ENCODE peak calls at places on chromosomes 11 and 22, in seven cellular contexts. C is prostate gland, J is Panc1, T is HepG2, R is breast epithelium, D is SK-N-SH, Z is spleen. H is an unnamed sample.

GRCh38 chr22:43540570-43540969 is 128.8 kb downstream of the MPPED1 start:
- DNase-seq in D (no peak), T (no peak), C (no peak), J (no peak), Z (no peak), R (no peak), H (no peak)

GRCh38 chr11:68751331-68751856 is at the start of gene TESMIN:
- DNase-seq in J (peak), T (peak), R (peak), C (peak), Z (peak), D (peak), H (peak)

GRCh38 chr22:44648085-44648820 is 53.8 kb upstream of the PRR5 start:
- DNase-seq in Z (peak), J (no peak), T (no peak), D (peak), C (no peak), R (no peak), H (no peak)

GRCh38 chr11:69234171-69234570 is 59.8 kb upstream of the MYEOV start:
- DNase-seq in C (no peak), R (no peak), T (no peak), J (no peak), D (no peak), Z (no peak), H (no peak)

GRCh38 chr22:22955276-22955798 is 67.7 kb downstream of the IGLL5 start:
- DNase-seq in J (no peak), D (no peak), C (no peak), R (no peak), T (no peak), Z (no peak), H (no peak)

GRCh38 chr11:123253909-123254308 is 58.9 kb upstream of the CLMP start:
- DNase-seq in D (no peak), Z (no peak), R (no peak), T (no peak), C (no peak), J (no peak), H (no peak)

GRCh38 chr11:106399075-106399500 is 321.6 kb downstream of the AASDHPPT start:
- DNase-seq in R (no peak), Z (no peak), T (no peak), D (peak), J (peak), C (no peak), H (no peak)

GRCh38 chr22:48404004-48404403 is 1423.7 kb downstream of the BRD1 start:
- DNase-seq in D (no peak), J (no peak), C (no peak), R (no peak), Z (no peak), T (no peak), H (no peak)

GRCh38 chr11:119335655-119336543 is 1.6 kb downstream of the RNF26 start:
- DNase-seq in R (peak), T (no peak), D (no peak), J (no peak), C (no peak), Z (peak), H (no peak)

GRCh38 chr11:34274712-34275398 is 83.0 kb downstream of the ABTB2 start:
- DNase-seq in R (peak), C (peak), D (peak), Z (no peak), T (no peak), J (no peak), H (no peak)

GRCh38 chr22:32620992-32621391 is 146.4 kb downstream of the FBXO7 start:
- DNase-seq in C (no peak), D (no peak), Z (peak), T (peak), J (no peak), R (no peak), H (no peak)

GRCh38 chr11:129895126-129896041 is at the start of gene NFRKB:
- DNase-seq in R (peak), C (peak), D (peak), Z (peak), T (peak), J (no peak), H (peak)

GRCh38 chr22:35543702-35544101 is 3.1 kb downstream of the RASD2 start:
- DNase-seq in Z (no peak), T (no peak), C (no peak), D (no peak), R (no peak), J (no peak), H (no peak)

GRCh38 chr11:93567406-93567819 is 24.2 kb upstream of the SMCO4 start:
- DNase-seq in T (no peak), C (peak), Z (no peak), J (no peak), R (peak), D (no peak), H (no peak)

GRCh38 chr11:120894207-120894989 is 129.5 kb upstream of the TBCEL start:
- DNase-seq in J (no peak), Z (peak), T (no peak), D (peak), R (peak), C (peak), H (no peak)

GRCh38 chr11:124670732-124671131 is 2.8 kb downstream of the SIAE start:
- DNase-seq in T (no peak), Z (no peak), C (no peak), D (no peak), J (no peak), R (no peak), H (peak)

GRCh38 chr11:8269636-8270035 is 6.0 kb upstream of the LMO1 start:
- DNase-seq in R (no peak), C (no peak), J (no peak), D (no peak), Z (peak), T (no peak), H (no peak)

GRCh38 chr22:27100789-27101188 is 443.4 kb downstream of the MIAT start:
- DNase-seq in C (no peak), Z (no peak), R (no peak), D (peak), T (no peak), J (no peak), H (no peak)

GRCh38 chr22:19526702-19527111 is 2.5 kb upstream of the CLDN5 start:
- DNase-seq in D (no peak), R (no peak), Z (peak), J (no peak), C (no peak), T (no peak), H (no peak)

GRCh38 chr11:120977470-120977869 is 46.4 kb upstream of the TBCEL start:
- DNase-seq in R (no peak), Z (no peak), C (no peak), D (no peak), T (no peak), J (no peak), H (no peak)

GRCh38 chr11:7079545-7080135 is 9.2 kb upstream of the RBMXL2 start:
- DNase-seq in T (no peak), J (no peak), C (no peak), Z (no peak), R (no peak), D (no peak), H (no peak)

GRCh38 chr11:102111787-102112653 is 1.8 kb downstream of the YAP1 start:
- DNase-seq in J (peak), Z (no peak), T (peak), R (no peak), D (no peak), C (peak), H (no peak)

GRCh38 chr22:33480118-33480517 is 421.9 kb upstream of the SYN3 start:
- DNase-seq in R (no peak), D (no peak), Z (no peak), C (no peak), J (no peak), T (no peak), H (no peak)

GRCh38 chr11:70242885-70243284 is 27.6 kb upstream of the PPFIA1 start:
- DNase-seq in R (no peak), C (no peak), J (no peak), T (no peak), D (no peak), Z (no peak), H (no peak)

GRCh38 chr11:35786188-35786587 is 123.6 kb downstream of the TRIM44 start:
- DNase-seq in J (no peak), R (no peak), T (no peak), C (no peak), Z (no peak), D (no peak), H (no peak)

GRCh38 chr11:82701847-82702520 is 31.7 kb downstream of the FAM181B start:
- DNase-seq in R (no peak), J (no peak), C (no peak), T (peak), Z (no peak), D (peak), H (no peak)

GRCh38 chr11:64694821-64695365 is 28.1 kb downstream of the NRXN2 start:
- DNase-seq in T (no peak), J (no peak), R (no peak), C (no peak), D (peak), Z (peak), H (no peak)

GRCh38 chr22:46827072-46827780 is 64.8 kb downstream of the TBC1D22A start:
- DNase-seq in Z (no peak), R (no peak), T (peak), C (no peak), J (no peak), D (peak), H (no peak)
- TF ChIP-seq POLR2AphosphoS5 in Z (no peak), R (no peak), T (no peak), C (no peak), J (no peak), D (no peak), H (no peak)

GRCh38 chr22:38298312-38299000 is 18.8 kb downstream of the CSNK1E start:
- DNase-seq in T (no peak), C (no peak), J (no peak), Z (peak), D (peak), R (peak), H (no peak)
- TF ChIP-seq CTCF in T (peak), C (no peak), J (no peak), Z (peak), D (peak), R (no peak), H (no peak)

GRCh38 chr11:1563697-1564534 is 8.2 kb downstream of the DUSP8 start:
- DNase-seq in C (no peak), J (no peak), D (no peak), Z (no peak), R (no peak), T (no peak), H (no peak)
- TF ChIP-seq POLR2AphosphoS5 in C (no peak), J (no peak), D (no peak), Z (no peak), R (no peak), T (no peak), H (no peak)

DNA sequence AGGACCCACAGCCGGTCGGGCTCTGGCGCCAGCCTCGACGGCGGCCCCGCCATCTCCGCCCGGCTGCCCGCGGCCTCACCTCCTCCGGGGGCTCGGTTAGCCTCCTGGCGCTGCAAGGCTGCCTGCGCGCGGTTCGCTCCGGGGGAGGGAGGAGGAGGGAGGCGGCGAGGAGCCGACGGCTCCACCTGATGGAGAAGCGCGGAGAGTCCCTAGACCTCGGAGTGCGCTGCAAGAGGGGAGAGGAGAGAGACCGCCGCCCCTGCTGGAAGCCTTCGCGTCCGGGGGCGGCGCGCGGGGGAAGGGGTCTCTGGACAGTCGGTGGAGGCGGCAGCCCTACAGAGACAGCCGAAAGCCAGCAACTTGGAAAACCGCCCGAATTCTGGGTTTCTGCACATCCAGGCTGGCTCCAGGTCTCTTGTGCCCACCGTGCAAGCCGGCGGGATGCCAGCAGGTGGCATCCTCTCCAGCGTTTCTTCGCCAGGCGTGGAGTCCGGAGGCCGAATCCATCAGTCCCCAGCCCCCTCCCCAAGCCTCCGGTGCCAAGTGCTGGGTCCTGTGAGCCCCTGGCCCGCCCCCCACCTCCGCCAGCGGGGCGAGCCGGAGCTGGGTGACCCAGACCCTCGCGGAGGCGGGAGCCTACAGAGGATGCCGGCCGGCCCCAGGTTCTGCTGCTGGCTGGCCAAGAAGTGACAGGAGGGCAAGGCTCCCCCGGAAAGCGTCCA is 2.9 kb upstream of the KIRREL3 start:
- DNase-seq in D (peak), C (no peak), Z (no peak), J (no peak), R (no peak), T (no peak), H (no peak)
- TF ChIP-seq CTCF in D (peak), C (no peak), Z (peak), J (peak), R (no peak), T (peak), H (no peak)

DNA sequence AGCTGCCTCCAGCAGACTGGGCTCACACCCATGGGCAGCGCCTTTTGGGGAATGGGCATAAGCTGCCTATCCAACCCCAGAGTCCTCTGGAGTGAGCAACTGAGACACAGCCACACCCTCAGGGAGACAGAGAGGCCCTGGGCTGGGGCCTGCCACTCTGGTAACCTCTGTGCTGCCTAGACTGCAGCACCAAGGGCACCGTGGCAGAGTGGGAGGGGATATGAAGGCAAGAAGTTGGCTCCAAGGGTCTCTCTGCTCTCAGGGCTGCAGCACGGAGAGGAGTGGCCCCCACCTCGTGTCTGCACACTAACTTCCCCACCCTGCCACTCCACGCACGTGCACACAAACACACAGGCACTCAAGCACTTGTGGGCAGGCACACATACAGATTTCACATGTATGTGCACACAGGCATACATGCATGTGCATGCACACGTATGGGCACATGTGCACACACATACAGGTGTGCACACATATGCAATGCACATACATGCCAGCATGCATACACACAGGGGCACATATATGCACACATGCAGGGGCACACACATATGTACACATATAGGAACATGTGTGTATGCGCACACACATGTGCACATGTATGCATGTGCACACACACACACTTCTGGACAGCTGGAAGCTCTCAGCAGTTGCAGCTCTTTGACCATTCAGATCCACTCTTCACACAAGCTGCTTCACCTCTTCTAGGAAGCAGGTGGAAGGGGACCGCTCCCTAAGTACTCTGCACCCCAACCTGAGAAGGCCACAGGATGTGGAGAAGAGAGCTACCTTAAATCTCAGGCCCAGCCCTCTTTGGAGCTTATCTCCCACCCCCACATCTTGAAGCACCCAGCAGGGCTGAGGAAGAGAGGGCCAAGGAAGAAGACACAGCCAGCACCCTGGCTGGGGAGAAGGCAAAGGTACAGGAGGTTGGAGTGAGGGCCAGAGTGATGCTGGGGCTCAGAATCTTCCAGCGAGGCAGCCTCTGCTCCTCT is 4.3 kb downstream of the IGSF9B start:
- DNase-seq in Z (no peak), J (no peak), D (no peak), R (no peak), C (no peak), T (no peak), H (no peak)
- TF ChIP-seq POLR2AphosphoS5 in Z (no peak), J (no peak), D (no peak), R (no peak), C (no peak), T (no peak), H (no peak)

GRCh38 chr11:65774525-65775306 is 6.1 kb downstream of the AP5B1 start:
- DNase-seq in Z (peak), R (peak), C (no peak), J (no peak), D (no peak), T (no peak), H (no peak)

GRCh38 chr11:65776196-65776595 is 4.6 kb downstream of the AP5B1 start:
- DNase-seq in J (no peak), Z (peak), T (peak), C (no peak), R (peak), D (no peak), H (peak)

GRCh38 chr11:65776710-65777141 is 4.0 kb downstream of the AP5B1 start:
- DNase-seq in T (no peak), R (peak), C (no peak), J (no peak), Z (peak), D (no peak), H (no peak)

GRCh38 chr11:65771589-65772112 is 9.1 kb downstream of the AP5B1 start:
- DNase-seq in J (no peak), Z (no peak), D (no peak), R (no peak), T (no peak), C (no peak), H (no peak)

GRCh38 chr11:65773784-65774411 is 6.9 kb downstream of the AP5B1 start:
- DNase-seq in T (no peak), R (peak), D (no peak), C (no peak), J (no peak), Z (no peak), H (no peak)
- TF ChIP-seq CTCF in T (peak), R (no peak), D (no peak), C (no peak), J (peak), Z (no peak), H (no peak)

GRCh38 chr11:128701936-128702335 is 8.1 kb downstream of the FLI1 start:
- DNase-seq in R (no peak), T (no peak), D (no peak), C (no peak), J (no peak), Z (no peak), H (no peak)

GRCh38 chr11:128708660-128709059 is 14.8 kb downstream of the FLI1 start:
- DNase-seq in Z (no peak), C (no peak), J (no peak), T (no peak), R (no peak), D (no peak), H (no peak)

GRCh38 chr11:128707671-128708070 is 13.8 kb downstream of the FLI1 start:
- DNase-seq in R (no peak), J (no peak), D (no peak), T (no peak), Z (no peak), C (no peak), H (no peak)

GRCh38 chr11:128704517-128704916 is 10.6 kb downstream of the FLI1 start:
- DNase-seq in Z (no peak), J (no peak), T (no peak), C (no peak), R (no peak), D (no peak), H (no peak)

DNA sequence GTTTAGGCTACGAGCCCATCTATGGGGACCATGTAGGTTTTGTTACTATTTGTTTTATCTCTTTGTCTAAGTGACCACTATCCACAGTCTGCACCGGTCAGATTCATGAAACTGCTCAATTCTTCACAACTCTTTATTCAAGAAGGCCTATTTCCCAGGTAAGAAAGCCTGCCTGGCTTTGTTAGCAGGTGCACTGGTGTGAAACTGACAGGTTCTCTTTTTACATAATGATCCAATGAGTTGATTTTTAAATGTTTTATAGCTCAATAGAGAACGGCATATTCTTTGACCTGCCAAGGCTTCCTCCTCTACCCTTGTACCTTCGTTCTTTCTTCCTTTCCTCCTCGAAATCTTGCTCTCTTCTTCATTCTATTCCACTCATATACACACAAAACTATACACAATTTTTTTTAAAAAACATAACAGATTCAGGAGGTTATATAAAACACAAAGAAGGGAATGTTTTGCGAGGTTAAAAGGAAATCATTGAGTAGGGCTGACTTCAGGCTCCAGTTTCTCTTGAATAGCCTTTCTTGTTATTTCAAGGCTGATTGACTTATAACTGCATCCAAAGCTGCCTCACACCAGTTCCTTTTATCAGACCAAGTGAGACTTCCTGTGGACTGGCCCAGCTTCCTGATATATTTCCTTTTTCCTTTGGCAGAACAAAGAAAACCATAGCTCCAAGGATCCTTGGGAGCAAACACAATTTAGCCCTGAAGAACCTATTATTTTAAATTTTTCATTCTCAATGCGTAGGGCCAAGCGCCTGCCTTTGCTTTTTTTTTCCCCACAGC is 11.4 kb downstream of the FLI1 start:
- DNase-seq in J (no peak), Z (no peak), R (no peak), C (no peak), T (no peak), D (no peak), H (no peak)
- TF ChIP-seq POLR2AphosphoS5 in J (no peak), Z (no peak), R (no peak), C (no peak), T (no peak), D (no peak), H (no peak)

GRCh38 chr11:44631831-44632230 is 66.4 kb downstream of the CD82 start:
- DNase-seq in J (no peak), R (no peak), D (no peak), Z (peak), C (no peak), T (no peak), H (no peak)

GRCh38 chr11:44632466-44633123 is 67.1 kb downstream of the CD82 start:
- DNase-seq in Z (peak), J (no peak), R (no peak), C (peak), D (no peak), T (peak), H (no peak)

GRCh38 chr11:44630511-44631210 is 65.2 kb downstream of the CD82 start:
- DNase-seq in R (no peak), J (no peak), D (no peak), Z (peak), T (no peak), C (peak), H (no peak)

GRCh38 chr11:44634401-44635281 is 69.2 kb downstream of the CD82 start:
- DNase-seq in Z (peak), J (no peak), R (no peak), D (peak), T (no peak), C (peak), H (no peak)

DNA sequence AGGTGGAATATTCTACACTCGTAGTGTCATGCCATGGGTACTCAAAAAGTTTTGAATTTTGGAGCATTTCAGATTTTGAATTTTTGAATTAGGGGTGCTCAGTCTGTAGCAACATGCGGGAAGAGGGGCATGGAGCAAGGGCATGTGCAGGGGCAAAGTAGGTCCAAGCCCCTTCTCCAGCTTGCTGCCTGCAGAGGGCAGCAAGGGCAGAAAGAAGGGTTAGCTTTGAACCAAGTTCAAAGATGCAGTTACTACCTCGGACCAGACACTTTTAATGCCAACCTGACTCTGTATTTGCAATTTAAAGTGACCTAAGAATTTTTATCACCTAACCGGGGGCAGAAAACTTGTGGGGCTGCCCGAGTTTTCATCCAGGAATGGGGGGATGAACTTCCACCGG is 68.2 kb downstream of the CD82 start:
- DNase-seq in D (peak), J (no peak), T (no peak), R (no peak), C (no peak), Z (peak), H (no peak)
- TF ChIP-seq CTCF in D (peak), J (peak), T (no peak), R (no peak), C (no peak), Z (no peak), H (no peak)

H was measured in HL-60.